ENCODE peak calls at places on chromosomes 2 and 18, in six cellular contexts. W is upper lobe of right lung, X is activated B cell treated with CpG ODN at 0.5 μM for 24 hours, D is RWPE1, S is neural progenitor cell, E is kidney epithelial cell. N is an unnamed sample.
A peak's percentile ranks its signal among the peaks of the same experiment; 100 is the strongest.

GRCh38 chr2:155145758-155146229 is 447.3 kb downstream of the KCNJ3 start:
- DNase-seq in W (no peak), X (no peak), D (no peak), S (peak; percentile 6), E (no peak), N (no peak)

GRCh38 chr2:177265834-177266817 is 1.6 kb upstream of the NFE2L2 start:
- DNase-seq in W (no peak), X (no peak), D (no peak), S (no peak), E (no peak), N (no peak)

GRCh38 chr2:119645173-119645846 is 33.7 kb upstream of the TMEM177 start:
- DNase-seq in W (no peak), X (no peak), D (no peak), S (no peak), E (no peak), N (no peak)

GRCh38 chr18:13253786-13254755 is 35.5 kb downstream of the LDLRAD4 start:
- DNase-seq in W (peak; percentile 51), X (no peak), D (no peak), S (no peak), E (no peak), N (no peak)

GRCh38 chr2:238999290-238999741 is 151.4 kb downstream of the TWIST2 start:
- DNase-seq in W (no peak), X (no peak), D (no peak), S (no peak), E (no peak), N (no peak)

GRCh38 chr18:27771571-27771970 is 405.4 kb downstream of the CDH2 start:
- DNase-seq in W (no peak), X (no peak), D (no peak), S (no peak), E (no peak), N (no peak)

GRCh38 chr18:48607049-48607984 is 68.5 kb downstream of the CTIF start:
- DNase-seq in W (no peak), X (no peak), D (no peak), S (peak; percentile 63), E (no peak), N (no peak)

GRCh38 chr2:166032361-166032760 is 78.8 kb upstream of the TTC21B start:
- DNase-seq in W (no peak), X (no peak), D (no peak), S (no peak), E (no peak), N (no peak)

GRCh38 chr2:195337597-195337996 is 319.4 kb upstream of the SLC39A10 start:
- DNase-seq in W (no peak), X (no peak), D (no peak), S (no peak), E (no peak), N (no peak)

GRCh38 chr2:225911019-225911418 is 511.5 kb downstream of the NYAP2 start:
- DNase-seq in W (no peak), X (no peak), D (no peak), S (no peak), E (no peak), N (no peak)

GRCh38 chr2:29246388-29247300 is 131.4 kb downstream of the CLIP4 start:
- DNase-seq in W (no peak), X (no peak), D (no peak), S (no peak), E (no peak), N (no peak)

GRCh38 chr2:26355038-26355995 is 8.7 kb upstream of the ADGRF3 start:
- DNase-seq in W (no peak), X (no peak), D (peak; percentile 86), S (no peak), E (peak; percentile 98), N (no peak)

GRCh38 chr2:69915050-69915945 is at the start of gene MXD1:
- DNase-seq in W (no peak), X (no peak), D (no peak), S (peak; percentile 57), E (no peak), N (peak; percentile 21)

GRCh38 chr2:231965118-231965517 is 3.6 kb downstream of the DIS3L2 start:
- DNase-seq in W (no peak), X (no peak), D (no peak), S (no peak), E (no peak), N (no peak)

DNA sequence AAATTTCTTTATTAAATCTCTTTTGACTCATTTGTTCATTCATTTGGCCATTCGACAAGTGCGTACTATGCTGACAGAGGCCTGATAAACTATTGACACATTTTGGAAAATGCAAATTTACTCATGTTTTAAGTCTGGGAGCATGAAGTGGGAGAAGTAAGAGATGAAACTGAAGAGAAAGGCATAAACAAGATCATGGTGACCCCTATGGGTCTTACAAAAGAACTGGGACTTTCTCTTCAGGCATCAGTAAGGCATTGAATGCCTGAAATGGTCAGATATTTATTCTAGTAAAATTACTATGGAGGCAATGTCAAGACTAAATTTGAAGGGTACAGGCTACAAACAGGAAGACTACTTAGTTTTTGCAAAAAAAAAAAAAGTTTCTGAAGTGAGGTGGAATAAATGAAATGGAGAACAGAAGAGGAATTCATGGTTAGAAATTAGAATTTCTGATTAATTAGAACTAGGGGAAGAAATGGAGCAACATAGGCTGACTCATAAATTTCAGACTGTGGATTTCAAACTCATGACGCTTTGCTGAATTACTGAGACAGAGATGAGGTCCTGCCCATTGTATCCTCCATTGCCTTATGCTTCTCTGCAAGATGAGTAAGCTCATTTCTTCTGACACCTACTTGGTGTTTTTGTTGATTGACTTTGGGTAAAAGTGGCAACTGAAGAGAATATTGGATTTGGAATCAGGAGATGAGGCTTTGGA is 32.7 kb downstream of the VSNL1 start:
- DNase-seq in W (no peak), X (no peak), D (no peak), S (no peak), E (no peak), N (no peak)
- TF ChIP-seq CTCF in W (peak; percentile 13), X (no peak), D (no peak), S (peak; percentile 39), E (peak; percentile 26), N (no peak)

DNA sequence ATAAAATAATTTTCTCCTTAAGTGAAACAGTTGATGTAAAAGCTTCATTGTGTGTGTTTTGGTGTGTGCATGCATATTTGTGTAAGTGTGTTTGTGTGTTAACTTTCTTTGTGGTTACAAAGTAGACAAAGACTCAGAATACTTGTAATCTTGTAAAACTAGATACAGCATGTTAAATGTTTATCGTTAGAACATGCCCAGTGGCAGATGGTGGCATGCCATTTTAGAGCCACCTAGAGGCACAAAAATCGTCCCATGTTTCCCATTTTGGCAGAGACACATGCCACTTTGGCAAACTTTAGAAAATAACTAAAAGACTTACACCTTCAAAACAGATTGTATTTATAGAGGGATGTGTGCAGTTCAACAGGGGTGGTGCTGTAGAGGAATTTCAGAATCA is 224.1 kb downstream of the LRP1B start:
- DNase-seq in W (no peak), X (no peak), D (no peak), S (no peak), E (no peak), N (no peak)
- TF ChIP-seq CTCF in W (no peak), X (no peak), D (no peak), S (no peak), E (no peak), N (no peak)

GRCh38 chr2:41445865-41446264 is 602.0 kb upstream of the PKDCC start:
- DNase-seq in W (no peak), X (no peak), D (no peak), S (no peak), E (no peak), N (no peak)

DNA sequence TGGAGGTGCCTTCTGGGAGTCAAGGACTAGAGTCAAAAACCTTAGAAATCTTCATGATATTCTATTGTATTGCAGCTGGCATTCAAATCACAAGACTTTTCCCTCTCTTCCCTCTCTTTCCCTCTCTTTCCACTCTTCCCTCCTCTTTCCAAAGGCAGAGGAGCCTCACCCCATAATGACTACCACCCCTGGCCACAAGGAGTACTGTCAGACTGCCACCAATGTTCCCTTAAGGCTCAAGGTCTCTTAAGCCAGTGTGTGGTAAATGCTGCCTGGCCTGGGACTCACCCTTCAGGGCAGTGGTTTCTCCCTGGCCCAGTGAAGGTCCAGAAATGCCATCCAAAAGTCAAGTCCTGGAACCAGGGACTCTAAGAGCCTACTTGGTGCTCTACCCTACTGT is 605.9 kb upstream of the PKDCC start:
- DNase-seq in W (no peak), X (no peak), D (no peak), S (no peak), E (no peak), N (no peak)
- TF ChIP-seq CTCF in W (no peak), X (no peak), D (no peak), S (no peak), E (no peak), N (no peak)

GRCh38 chr2:77977486-77978063 is 455.4 kb upstream of the LRRTM4 start:
- DNase-seq in W (no peak), X (no peak), D (no peak), S (peak; percentile 10), E (no peak), N (no peak)
- TF ChIP-seq CTCF in W (no peak), X (no peak), D (no peak), S (peak; percentile 48), E (no peak), N (no peak)

DNA sequence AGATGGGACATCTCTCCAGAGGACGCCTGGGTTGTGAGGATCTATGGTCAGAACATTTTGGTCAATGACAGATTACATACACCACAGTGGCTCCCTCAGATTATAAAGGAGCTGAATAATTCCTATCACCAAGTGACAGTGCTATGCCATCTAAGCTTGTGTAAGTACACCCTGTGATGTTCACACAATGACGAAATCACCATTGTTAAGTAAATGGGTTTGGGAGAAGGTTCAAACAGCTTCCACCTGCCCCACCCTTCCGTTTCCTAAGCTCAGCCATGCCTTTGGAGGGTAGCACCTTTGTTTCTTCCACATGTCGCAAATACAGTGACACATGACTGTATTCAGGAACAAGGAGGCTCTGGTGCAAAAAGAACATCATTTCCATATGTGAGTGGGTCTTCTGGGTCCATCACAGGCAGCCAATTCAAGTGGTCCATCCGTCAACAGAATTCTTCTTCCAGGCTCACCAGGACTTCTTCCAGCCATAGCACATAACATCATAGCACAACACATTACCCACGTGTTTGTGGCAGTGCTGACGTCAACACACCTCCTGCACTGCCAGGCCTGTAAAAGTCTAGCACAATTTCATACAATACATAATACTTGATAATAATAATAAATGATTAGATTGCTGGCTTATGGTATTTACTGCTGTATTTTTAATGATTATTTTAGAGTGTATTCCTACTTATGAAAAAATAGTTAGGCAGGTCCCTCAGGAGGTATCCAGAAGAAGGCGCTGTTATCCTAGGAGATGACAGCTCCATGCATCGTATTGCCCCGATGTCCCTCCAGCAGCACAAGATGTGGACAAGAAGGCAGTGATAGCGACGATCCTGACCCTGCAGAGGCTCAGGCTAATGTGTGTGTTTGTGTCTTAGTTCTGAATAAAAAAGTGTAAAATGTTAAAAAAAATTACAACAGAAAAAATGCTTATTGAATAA is 264.8 kb downstream of the ANAPC1 start:
- DNase-seq in W (no peak), X (no peak), D (no peak), S (peak; percentile 17), E (no peak), N (no peak)
- TF ChIP-seq CTCF in W (peak; percentile 9), X (no peak), D (no peak), S (peak; percentile 34), E (no peak), N (no peak)